ENCODE peak calls at places on chromosomes 6 and 20, in four cellular contexts. D is GM12878, E is HL-60, V is K562. W is an unnamed sample.

GRCh38 chr20:42419814-42420532 is 769.7 kb downstream of the PTPRT start:
- DNase-seq in E (no peak), D (no peak), V (no peak), W (no peak)

GRCh38 chr20:22807646-22808045 is 223.3 kb upstream of the FOXA2 start:
- DNase-seq in V (no peak), D (no peak), E (no peak), W (no peak)

GRCh38 chr6:43604174-43604573 is 24.9 kb downstream of the GTPBP2 start:
- DNase-seq in E (no peak), D (no peak), V (no peak), W (no peak)

GRCh38 chr20:8209061-8209460 is 77.0 kb downstream of the PLCB1 start:
- DNase-seq in V (no peak), E (no peak), D (peak), W (no peak)

GRCh38 chr20:48787861-48788375 is 39.9 kb downstream of the PREX1 start:
- DNase-seq in D (no peak), V (peak), E (peak), W (no peak)

GRCh38 chr6:158636778-158637177 is 7.8 kb downstream of the DYNLT1 start:
- DNase-seq in D (no peak), V (no peak), E (no peak), W (no peak)

GRCh38 chr6:72386324-72386723 is 235.5 kb upstream of the KCNQ5 start:
- DNase-seq in E (no peak), V (no peak), D (no peak), W (no peak)

GRCh38 chr6:10407674-10408054 is 7.2 kb downstream of the TFAP2A start:
- DNase-seq in E (no peak), V (no peak), D (no peak), W (no peak)

GRCh38 chr20:34310481-34311117 is 7.4 kb upstream of the AHCY start:
- DNase-seq in D (no peak), V (no peak), E (no peak), W (no peak)

GRCh38 chr20:33262658-33263065 is 20.4 kb upstream of the BPIFB1 start:
- DNase-seq in E (peak), D (no peak), V (peak), W (no peak)

GRCh38 chr6:45491048-45491447 is 113.3 kb upstream of the SUPT3H start:
- DNase-seq in V (no peak), E (no peak), D (no peak), W (no peak)

GRCh38 chr6:53615633-53616449 is 49.7 kb downstream of the KLHL31 start:
- DNase-seq in V (peak), E (no peak), D (no peak), W (no peak)

GRCh38 chr6:6734463-6735455 is 146.2 kb downstream of the LY86 start:
- DNase-seq in D (no peak), E (no peak), V (no peak), W (no peak)

GRCh38 chr20:14700641-14700965 is 363.2 kb upstream of the FLRT3 start:
- DNase-seq in D (no peak), E (no peak), V (no peak), W (no peak)

GRCh38 chr6:33620584-33621395 is at the start of gene ITPR3:
- DNase-seq in D (peak), E (no peak), V (peak), W (peak)
- TF ChIP-seq SPI1 in D (no peak), E (no peak), V (no peak), W (no peak)

GRCh38 chr6:149137594-149137993 is 179.9 kb upstream of the TAB2 start:
- DNase-seq in E (no peak), D (no peak), V (no peak), W (no peak)

GRCh38 chr6:149140137-149140909 is 177.2 kb upstream of the TAB2 start:
- DNase-seq in V (peak), D (peak), E (no peak), W (no peak)

GRCh38 chr6:149139782-149140136 is 177.8 kb upstream of the TAB2 start:
- DNase-seq in E (peak), V (no peak), D (no peak), W (no peak)

GRCh38 chr6:149138093-149138492 is 179.4 kb upstream of the TAB2 start:
- DNase-seq in V (no peak), E (no peak), D (no peak), W (no peak)

GRCh38 chr6:149138699-149139294 is 178.7 kb upstream of the TAB2 start:
- DNase-seq in E (no peak), D (no peak), V (no peak), W (no peak)
- TF ChIP-seq SPI1 in E (no peak), D (no peak), V (no peak), W (no peak)

GRCh38 chr6:146358341-146359046 is 185.1 kb upstream of the RAB32 start:
- DNase-seq in V (no peak), E (no peak), D (no peak), W (no peak)

GRCh38 chr6:146355521-146356100 is 188.0 kb upstream of the RAB32 start:
- DNase-seq in E (no peak), D (no peak), V (no peak), W (no peak)

GRCh38 chr6:146354451-146354850 is 189.2 kb upstream of the RAB32 start:
- DNase-seq in E (no peak), V (no peak), D (no peak), W (no peak)

GRCh38 chr6:146359123-146359522 is 184.5 kb upstream of the RAB32 start:
- DNase-seq in E (no peak), V (no peak), D (no peak), W (no peak)

DNA sequence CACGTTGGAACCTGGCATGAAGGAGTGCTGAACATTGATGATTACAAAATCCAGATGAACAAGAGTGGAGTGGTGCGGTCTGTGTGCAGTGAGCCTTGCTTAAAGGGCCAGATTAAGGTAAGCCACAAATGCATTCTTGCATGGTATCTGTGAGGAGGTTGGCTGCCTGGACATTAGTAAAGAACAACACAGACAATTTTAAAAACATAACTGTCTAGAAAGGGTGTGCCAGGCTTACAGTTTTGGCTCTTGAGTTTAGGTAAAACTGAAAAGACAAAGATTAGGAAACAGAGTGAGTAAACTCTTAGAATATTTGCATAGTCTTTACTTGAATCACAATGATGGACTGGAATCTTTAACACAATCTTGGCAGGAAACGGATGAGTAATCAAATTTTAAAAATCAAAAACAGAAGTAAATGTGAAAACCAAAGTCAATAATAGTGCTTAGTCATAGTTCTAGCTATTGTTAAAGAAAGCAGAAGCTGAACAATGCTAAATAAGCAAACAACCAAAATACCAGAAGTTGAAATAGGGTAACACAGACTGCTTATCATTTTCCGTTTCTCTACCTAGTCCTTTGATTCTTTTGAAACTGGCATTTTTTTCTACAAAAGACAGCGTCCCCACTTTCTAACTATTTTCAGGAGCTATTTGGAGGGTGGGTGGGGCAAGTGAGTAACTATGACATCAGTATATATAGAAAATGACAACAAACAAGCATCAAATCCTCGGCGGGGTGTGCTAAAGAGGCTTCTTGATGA is 185.9 kb upstream of the RAB32 start:
- DNase-seq in V (no peak), E (no peak), D (peak), W (no peak)
- TF ChIP-seq SPI1 in V (no peak), E (no peak), D (no peak), W (no peak)

GRCh38 chr20:60381643-60382400 is 423.6 kb downstream of the CDH26 start:
- DNase-seq in D (no peak), E (no peak), V (no peak), W (no peak)
- TF ChIP-seq SPI1 in D (no peak), E (no peak), V (no peak), W (no peak)

GRCh38 chr6:128139519-128139918 is 238.7 kb upstream of the THEMIS start:
- DNase-seq in D (no peak), E (no peak), V (no peak), W (no peak)
- TF ChIP-seq SPI1 in D (no peak), E (no peak), V (no peak), W (no peak)

DNA sequence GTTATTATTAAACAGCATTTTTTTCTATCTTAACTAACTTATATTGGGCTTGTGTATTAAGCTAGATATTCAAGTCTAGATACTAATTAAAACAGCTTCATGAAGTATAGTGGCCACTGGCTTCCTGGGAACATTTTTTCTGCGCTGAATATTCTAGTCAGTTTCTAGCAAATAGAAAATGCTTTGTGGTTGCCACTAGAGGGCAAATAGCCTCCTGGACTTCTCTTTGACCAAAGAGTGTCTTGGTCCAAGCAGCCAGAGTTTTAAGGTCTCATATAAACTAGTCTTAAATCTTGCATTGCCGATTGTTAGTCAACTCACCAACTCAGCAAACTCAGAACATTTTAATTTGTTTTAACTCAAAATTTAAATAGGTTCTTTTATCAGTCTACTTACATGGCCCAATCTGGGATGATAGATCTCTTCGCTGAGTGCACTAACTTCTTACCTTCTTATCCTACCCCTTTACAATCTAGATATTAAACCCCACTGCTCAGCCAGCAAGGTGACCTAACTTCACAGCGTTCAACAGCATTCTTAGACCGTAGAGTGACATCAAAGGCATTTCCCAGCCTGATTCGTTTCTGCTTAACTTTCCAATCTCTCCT is 24.6 kb upstream of the ID4 start:
- DNase-seq in E (no peak), V (peak), D (no peak), W (no peak)
- TF ChIP-seq SPI1 in E (no peak), V (no peak), D (no peak), W (no peak)

DNA sequence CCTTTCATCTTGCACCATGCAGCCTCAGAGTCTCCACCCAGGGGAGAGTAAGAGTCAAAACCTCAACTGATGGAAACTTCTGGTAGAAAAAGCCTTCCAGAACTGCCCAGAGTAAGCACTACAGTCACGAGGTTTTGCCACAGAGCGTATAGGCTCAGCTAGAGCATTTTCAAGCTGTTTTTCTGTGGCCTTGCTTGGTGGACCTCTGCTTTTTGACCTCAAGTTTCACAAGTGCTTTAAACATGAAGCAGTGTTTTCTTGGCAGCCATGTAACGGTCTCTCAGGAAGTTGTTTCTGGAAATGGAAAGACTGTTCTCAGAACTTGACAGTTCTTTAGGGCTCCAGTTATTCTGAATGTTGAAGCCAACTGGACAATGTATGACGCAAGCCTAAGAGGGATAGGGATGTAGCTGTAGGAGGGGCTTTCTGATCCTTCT is 146.5 kb downstream of the ZDHHC14 start:
- DNase-seq in D (peak), E (no peak), V (no peak), W (no peak)
- TF ChIP-seq SPI1 in D (no peak), E (no peak), V (no peak), W (no peak)

DNA sequence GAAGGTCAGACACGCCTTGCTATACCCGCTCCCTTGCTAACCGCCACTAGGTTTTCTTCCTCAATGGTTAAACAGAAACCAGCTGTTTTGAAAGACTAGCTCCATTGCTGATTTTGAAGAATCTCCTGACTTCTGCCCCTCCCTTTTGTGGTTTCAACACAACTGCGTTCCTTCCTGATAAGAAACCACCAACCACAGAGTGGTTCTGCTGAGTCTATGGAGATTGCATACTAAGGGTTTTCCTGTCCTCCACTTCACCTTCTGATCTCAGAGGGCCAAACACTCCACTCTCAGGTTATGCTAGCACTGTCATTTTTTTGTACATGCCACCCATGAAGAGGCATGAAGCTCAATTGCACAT is 207.9 kb downstream of the MYLK4 start:
- DNase-seq in E (peak), V (peak), D (peak), W (no peak)
- TF ChIP-seq SPI1 in E (peak), V (peak), D (no peak), W (no peak)

W was measured in GM12891.